ENCODE peak calls at places on chromosomes 4 and X, in six cellular contexts. T is GM12891, Q is amniotic stem cell, E is A549, M is neuronal stem cell, S is activated T-helper 1 cell treated with Interleukin-2 at 50 U/mL for 16 hours. R is an unnamed sample.

GRCh38 chrX:153592966-153593688 is 5.8 kb downstream of the CCNQ start:
- DNase-seq in E (no peak), M (no peak), Q (no peak), S (no peak), T (no peak), R (no peak)

GRCh38 chr4:105765690-105766407 is 57.3 kb downstream of the GSTCD start:
- DNase-seq in S (no peak), T (no peak), Q (peak; percentile 27), M (no peak), E (peak; percentile 29), R (no peak)

GRCh38 chr4:173328236-173328901 is 5.8 kb downstream of the HMGB2 start:
- DNase-seq in S (no peak), E (no peak), T (no peak), M (no peak), Q (no peak), R (no peak)

GRCh38 chrX:40297949-40298539 is 200.3 kb upstream of the BCOR start:
- DNase-seq in S (no peak), Q (no peak), M (no peak), T (no peak), E (no peak), R (no peak)

GRCh38 chr4:153143527-153144348 is 60.5 kb upstream of the TRIM2 start:
- DNase-seq in M (no peak), T (no peak), E (no peak), S (no peak), Q (no peak), R (no peak)

GRCh38 chr4:153472122-153473037 is 6.2 kb downstream of the TMEM131L start:
- DNase-seq in E (no peak), T (no peak), M (no peak), S (no peak), Q (no peak), R (peak; percentile 60)

GRCh38 chr4:137768196-137768595 is 235.9 kb upstream of the PCDH18 start:
- DNase-seq in S (no peak), E (no peak), Q (peak; percentile 12), T (no peak), M (no peak), R (no peak)

GRCh38 chr4:19913670-19914069 is 338.0 kb upstream of the SLIT2 start:
- DNase-seq in T (no peak), Q (no peak), M (no peak), S (no peak), E (no peak), R (no peak)

GRCh38 chr4:139606600-139607301 is 50.7 kb upstream of the SETD7 start:
- DNase-seq in T (no peak), E (peak; percentile 86), M (no peak), S (no peak), Q (peak; percentile 44), R (no peak)

R was measured in GM13976.